ENCODE peak calls at places on chromosomes 5 and 9, in four cellular contexts. One of them, this sample, is unnamed.

GRCh38 chr5:95631265-95631957 is 11.5 kb downstream of the GPR150 start:
- DNase-seq in CD4-positive, alpha-beta T cell: no peak
- DNase-seq in kidney: no peak
- DNase-seq in CD8-positive, alpha-beta T cell: no peak
- DNase-seq in this sample: no peak

GRCh38 chr5:86880785-86881492 is 263.2 kb downstream of the COX7C start:
- DNase-seq in CD4-positive, alpha-beta T cell: peak; percentile 5
- DNase-seq in kidney: no peak
- DNase-seq in CD8-positive, alpha-beta T cell: peak; percentile 3
- DNase-seq in this sample: no peak

GRCh38 chr9:70639853-70640814 is 225.7 kb upstream of the KLF9 start:
- DNase-seq in CD4-positive, alpha-beta T cell: no peak
- DNase-seq in kidney: no peak
- DNase-seq in CD8-positive, alpha-beta T cell: no peak
- DNase-seq in this sample: no peak

GRCh38 chr9:7205806-7206205 is 448.0 kb downstream of the KDM4C start:
- DNase-seq in CD4-positive, alpha-beta T cell: no peak
- DNase-seq in kidney: no peak
- DNase-seq in CD8-positive, alpha-beta T cell: no peak
- DNase-seq in this sample: no peak

GRCh38 chr5:80754900-80755299 is 100.1 kb upstream of the DHFR start:
- DNase-seq in CD4-positive, alpha-beta T cell: no peak
- DNase-seq in kidney: no peak
- DNase-seq in CD8-positive, alpha-beta T cell: no peak
- DNase-seq in this sample: no peak

GRCh38 chr9:123395276-123396006 is 39.4 kb downstream of the CRB2 start:
- DNase-seq in CD4-positive, alpha-beta T cell: no peak
- DNase-seq in kidney: no peak
- DNase-seq in CD8-positive, alpha-beta T cell: no peak
- DNase-seq in this sample: no peak

GRCh38 chr9:132237481-132237880 is 75.6 kb downstream of the NTNG2 start:
- DNase-seq in CD4-positive, alpha-beta T cell: no peak
- DNase-seq in kidney: no peak
- DNase-seq in CD8-positive, alpha-beta T cell: no peak
- DNase-seq in this sample: peak; percentile 51

GRCh38 chr5:34658023-34658422 is 1.9 kb downstream of the RAI14 start:
- DNase-seq in CD4-positive, alpha-beta T cell: no peak
- DNase-seq in kidney: no peak
- DNase-seq in CD8-positive, alpha-beta T cell: no peak
- DNase-seq in this sample: no peak

GRCh38 chr9:91411096-91411771 is 12.4 kb downstream of the NFIL3 start:
- DNase-seq in CD4-positive, alpha-beta T cell: no peak
- DNase-seq in kidney: no peak
- DNase-seq in CD8-positive, alpha-beta T cell: no peak
- DNase-seq in this sample: no peak

GRCh38 chr9:129322022-129322621 is 144.1 kb upstream of the IER5L start:
- DNase-seq in CD4-positive, alpha-beta T cell: no peak
- DNase-seq in kidney: peak; percentile 74
- DNase-seq in CD8-positive, alpha-beta T cell: no peak
- DNase-seq in this sample: peak; percentile 57

GRCh38 chr5:165029471-165029870 is 1524.1 kb downstream of the MAT2B start:
- DNase-seq in CD4-positive, alpha-beta T cell: no peak
- DNase-seq in kidney: no peak
- DNase-seq in CD8-positive, alpha-beta T cell: no peak
- DNase-seq in this sample: no peak

GRCh38 chr5:3346111-3346820 is 249.4 kb upstream of the IRX1 start:
- DNase-seq in CD4-positive, alpha-beta T cell: no peak
- DNase-seq in kidney: no peak
- DNase-seq in CD8-positive, alpha-beta T cell: no peak
- DNase-seq in this sample: peak; percentile 40
- H3K9me3 ChIP-seq in CD4-positive, alpha-beta T cell: no peaks in the 10 kb centered on the region
- H3K9me3 ChIP-seq in kidney: no peaks in the 10 kb centered on the region
- H3K9me3 ChIP-seq in CD8-positive, alpha-beta T cell: no peaks in the 10 kb centered on the region
- H3K9me3 ChIP-seq in this sample: no peaks in the 10 kb centered on the region

GRCh38 chr9:96395964-96396363 is 12.5 kb upstream of the SLC35D2 start:
- DNase-seq in CD4-positive, alpha-beta T cell: no peak
- DNase-seq in kidney: no peak
- DNase-seq in CD8-positive, alpha-beta T cell: no peak
- DNase-seq in this sample: no peak

GRCh38 chr9:96394832-96395496 is 11.5 kb upstream of the SLC35D2 start:
- DNase-seq in CD4-positive, alpha-beta T cell: no peak
- DNase-seq in kidney: no peak
- DNase-seq in CD8-positive, alpha-beta T cell: no peak
- DNase-seq in this sample: no peak

GRCh38 chr9:96400132-96400910 is 16.8 kb upstream of the SLC35D2 start:
- DNase-seq in CD4-positive, alpha-beta T cell: no peak
- DNase-seq in kidney: no peak
- DNase-seq in CD8-positive, alpha-beta T cell: no peak
- DNase-seq in this sample: no peak

GRCh38 chr9:96398582-96399334 is 15.2 kb upstream of the SLC35D2 start:
- DNase-seq in CD4-positive, alpha-beta T cell: no peak
- DNase-seq in kidney: no peak
- DNase-seq in CD8-positive, alpha-beta T cell: peak; percentile 8
- DNase-seq in this sample: no peak

GRCh38 chr9:96399335-96399633 is 15.8 kb upstream of the SLC35D2 start:
- DNase-seq in CD4-positive, alpha-beta T cell: no peak
- DNase-seq in kidney: no peak
- DNase-seq in CD8-positive, alpha-beta T cell: no peak
- DNase-seq in this sample: no peak
- H3K27ac ChIP-seq in CD4-positive, alpha-beta T cell: peak overlapping the region; percentile 48
- H3K27ac ChIP-seq in kidney: no peak overlapping the region
- H3K27ac ChIP-seq in CD8-positive, alpha-beta T cell: peak overlapping the region; percentile 36
- H3K27ac ChIP-seq in this sample: no peak overlapping the region

GRCh38 chr5:102241809-102242421 is 54.2 kb downstream of the SLCO4C1 start:
- DNase-seq in CD4-positive, alpha-beta T cell: no peak
- DNase-seq in kidney: no peak
- DNase-seq in CD8-positive, alpha-beta T cell: no peak
- DNase-seq in this sample: no peak
- TF ChIP-seq CTCF in CD4-positive, alpha-beta T cell: no peak
- TF ChIP-seq CTCF in kidney: no peak
- TF ChIP-seq CTCF in CD8-positive, alpha-beta T cell: no peak
- TF ChIP-seq CTCF in this sample: no peak

GRCh38 chr5:180253036-180253824 is 38.7 kb downstream of the MAPK9 start:
- DNase-seq in CD4-positive, alpha-beta T cell: no peak
- DNase-seq in kidney: peak; percentile 59
- DNase-seq in CD8-positive, alpha-beta T cell: no peak
- DNase-seq in this sample: no peak
- H3K9me3 ChIP-seq in CD4-positive, alpha-beta T cell: peaks cover 84% of the 10 kb centered on the region
- H3K9me3 ChIP-seq in kidney: peaks cover 95% of the 10 kb centered on the region
- H3K9me3 ChIP-seq in CD8-positive, alpha-beta T cell: peaks cover 62% of the 10 kb centered on the region
- H3K9me3 ChIP-seq in this sample: peaks cover 64% of the 10 kb centered on the region